ENCODE peak calls at places on chromosomes 5 and 9, in eight cellular contexts. One of them, this sample, is unnamed.

GRCh38 chr9:133714606-133715294 is 23.4 kb downstream of the SARDH start:
- DNase-seq in uterus: peak
- DNase-seq in A673: peak
- DNase-seq in adrenal gland: peak
- DNase-seq in GM20000: no peak
- DNase-seq in CD8-positive, alpha-beta T cell: no peak
- DNase-seq in nephron progenitor cell: no peak
- DNase-seq in A549: no peak
- DNase-seq in this sample: no peak

GRCh38 chr5:71533142-71533541 is 54.0 kb upstream of the MCCC2 start:
- DNase-seq in uterus: no peak
- DNase-seq in A673: no peak
- DNase-seq in adrenal gland: no peak
- DNase-seq in GM20000: no peak
- DNase-seq in CD8-positive, alpha-beta T cell: no peak
- DNase-seq in nephron progenitor cell: no peak
- DNase-seq in A549: no peak
- DNase-seq in this sample: no peak

GRCh38 chr9:121885345-121885901 is 207.7 kb downstream of the TTLL11 start:
- DNase-seq in uterus: no peak
- DNase-seq in A673: no peak
- DNase-seq in adrenal gland: no peak
- DNase-seq in GM20000: no peak
- DNase-seq in CD8-positive, alpha-beta T cell: no peak
- DNase-seq in nephron progenitor cell: no peak
- DNase-seq in A549: no peak
- DNase-seq in this sample: no peak

GRCh38 chr5:139747583-139748504 is 47.8 kb upstream of the PSD2 start:
- DNase-seq in uterus: no peak
- DNase-seq in A673: no peak
- DNase-seq in adrenal gland: no peak
- DNase-seq in GM20000: peak
- DNase-seq in CD8-positive, alpha-beta T cell: peak
- DNase-seq in nephron progenitor cell: peak
- DNase-seq in A549: no peak
- DNase-seq in this sample: peak

GRCh38 chr5:73426034-73426433 is 22.5 kb downstream of the FOXD1 start:
- DNase-seq in uterus: no peak
- DNase-seq in A673: no peak
- DNase-seq in adrenal gland: no peak
- DNase-seq in GM20000: no peak
- DNase-seq in CD8-positive, alpha-beta T cell: no peak
- DNase-seq in nephron progenitor cell: no peak
- DNase-seq in A549: no peak
- DNase-seq in this sample: no peak

GRCh38 chr5:5318426-5319205 is 103.9 kb upstream of the ICE1 start:
- DNase-seq in uterus: no peak
- DNase-seq in A673: no peak
- DNase-seq in adrenal gland: no peak
- DNase-seq in GM20000: no peak
- DNase-seq in CD8-positive, alpha-beta T cell: no peak
- DNase-seq in nephron progenitor cell: no peak
- DNase-seq in A549: no peak
- DNase-seq in this sample: no peak

GRCh38 chr5:128350705-128351104 is 187.3 kb downstream of the FBN2 start:
- DNase-seq in uterus: no peak
- DNase-seq in A673: no peak
- DNase-seq in adrenal gland: no peak
- DNase-seq in GM20000: no peak
- DNase-seq in CD8-positive, alpha-beta T cell: no peak
- DNase-seq in nephron progenitor cell: no peak
- DNase-seq in A549: no peak
- DNase-seq in this sample: no peak

GRCh38 chr5:56815657-56816545 is 552 bp downstream of the MAP3K1 start:
- DNase-seq in uterus: peak
- DNase-seq in A673: peak
- DNase-seq in adrenal gland: peak
- DNase-seq in GM20000: peak
- DNase-seq in CD8-positive, alpha-beta T cell: peak
- DNase-seq in nephron progenitor cell: no peak
- DNase-seq in A549: peak
- DNase-seq in this sample: peak

GRCh38 chr5:95959051-95959963 is 2.3 kb downstream of the ELL2 start:
- DNase-seq in uterus: no peak
- DNase-seq in A673: no peak
- DNase-seq in adrenal gland: no peak
- DNase-seq in GM20000: peak
- DNase-seq in CD8-positive, alpha-beta T cell: no peak
- DNase-seq in nephron progenitor cell: peak
- DNase-seq in A549: no peak
- DNase-seq in this sample: no peak

GRCh38 chr5:39541920-39542319 is 117.1 kb upstream of the DAB2 start:
- DNase-seq in uterus: no peak
- DNase-seq in A673: no peak
- DNase-seq in adrenal gland: no peak
- DNase-seq in GM20000: no peak
- DNase-seq in CD8-positive, alpha-beta T cell: no peak
- DNase-seq in nephron progenitor cell: no peak
- DNase-seq in A549: no peak
- DNase-seq in this sample: no peak

GRCh38 chr9:129933709-129934586 is 98.7 kb downstream of the USP20 start:
- DNase-seq in uterus: no peak
- DNase-seq in A673: peak
- DNase-seq in adrenal gland: no peak
- DNase-seq in GM20000: no peak
- DNase-seq in CD8-positive, alpha-beta T cell: no peak
- DNase-seq in nephron progenitor cell: no peak
- DNase-seq in A549: no peak
- DNase-seq in this sample: no peak

GRCh38 chr5:146671561-146671960 is 155.6 kb upstream of the GPR151 start:
- DNase-seq in uterus: no peak
- DNase-seq in A673: no peak
- DNase-seq in adrenal gland: no peak
- DNase-seq in GM20000: no peak
- DNase-seq in CD8-positive, alpha-beta T cell: no peak
- DNase-seq in nephron progenitor cell: no peak
- DNase-seq in A549: no peak
- DNase-seq in this sample: no peak

GRCh38 chr5:81802625-81803024 is 51.7 kb upstream of the SSBP2 start:
- DNase-seq in uterus: no peak
- DNase-seq in A673: no peak
- DNase-seq in adrenal gland: no peak
- DNase-seq in GM20000: no peak
- DNase-seq in CD8-positive, alpha-beta T cell: no peak
- DNase-seq in nephron progenitor cell: no peak
- DNase-seq in A549: no peak
- DNase-seq in this sample: no peak

GRCh38 chr9:87763286-87763685 is 37.4 kb downstream of the CTSL start:
- DNase-seq in uterus: no peak
- DNase-seq in A673: no peak
- DNase-seq in adrenal gland: no peak
- DNase-seq in GM20000: no peak
- DNase-seq in CD8-positive, alpha-beta T cell: no peak
- DNase-seq in nephron progenitor cell: no peak
- DNase-seq in A549: no peak
- DNase-seq in this sample: no peak

GRCh38 chr5:87400305-87400899 is 12.3 kb downstream of the CCNH start:
- DNase-seq in uterus: no peak
- DNase-seq in A673: peak
- DNase-seq in adrenal gland: no peak
- DNase-seq in GM20000: peak
- DNase-seq in CD8-positive, alpha-beta T cell: no peak
- DNase-seq in nephron progenitor cell: no peak
- DNase-seq in A549: peak
- DNase-seq in this sample: peak

GRCh38 chr9:39588056-39588814 is 232.8 kb downstream of the SPATA31A1 start:
- DNase-seq in uterus: no peak
- DNase-seq in A673: no peak
- DNase-seq in adrenal gland: peak
- DNase-seq in GM20000: peak
- DNase-seq in CD8-positive, alpha-beta T cell: no peak
- DNase-seq in nephron progenitor cell: no peak
- DNase-seq in A549: peak
- DNase-seq in this sample: peak
- TF ChIP-seq CTCF in uterus: no peak
- TF ChIP-seq CTCF in A673: no peak
- TF ChIP-seq CTCF in adrenal gland: no peak
- TF ChIP-seq CTCF in GM20000: no peak
- TF ChIP-seq CTCF in CD8-positive, alpha-beta T cell: no peak
- TF ChIP-seq CTCF in nephron progenitor cell: no peak
- TF ChIP-seq CTCF in A549: no peak
- TF ChIP-seq CTCF in this sample: no peak

DNA sequence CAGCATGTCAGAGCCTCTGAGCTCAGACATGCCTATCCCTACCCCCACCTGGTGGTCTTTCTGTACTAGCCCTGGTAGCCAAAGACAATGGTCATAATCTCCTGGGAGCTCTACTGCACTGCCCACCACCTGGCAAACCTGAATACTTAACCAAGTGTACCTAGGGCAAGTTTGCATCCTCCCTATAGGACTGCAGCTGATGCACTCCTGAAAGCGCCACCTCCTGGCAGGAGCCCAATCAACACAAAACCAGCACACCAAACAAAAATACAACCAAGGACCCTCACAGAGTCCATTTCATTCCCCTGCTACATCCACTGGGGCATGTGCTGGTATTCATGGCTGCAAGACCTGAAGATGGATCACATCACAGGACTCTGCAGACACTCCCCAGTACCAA is 14.8 kb upstream of the FAM174A start:
- DNase-seq in uterus: no peak
- DNase-seq in A673: no peak
- DNase-seq in adrenal gland: no peak
- DNase-seq in GM20000: no peak
- DNase-seq in CD8-positive, alpha-beta T cell: no peak
- DNase-seq in nephron progenitor cell: no peak
- DNase-seq in A549: no peak
- DNase-seq in this sample: no peak
- TF ChIP-seq CTCF in uterus: no peak
- TF ChIP-seq CTCF in A673: peak
- TF ChIP-seq CTCF in adrenal gland: no peak
- TF ChIP-seq CTCF in GM20000: no peak
- TF ChIP-seq CTCF in CD8-positive, alpha-beta T cell: no peak
- TF ChIP-seq CTCF in nephron progenitor cell: no peak
- TF ChIP-seq CTCF in A549: no peak
- TF ChIP-seq CTCF in this sample: no peak

DNA sequence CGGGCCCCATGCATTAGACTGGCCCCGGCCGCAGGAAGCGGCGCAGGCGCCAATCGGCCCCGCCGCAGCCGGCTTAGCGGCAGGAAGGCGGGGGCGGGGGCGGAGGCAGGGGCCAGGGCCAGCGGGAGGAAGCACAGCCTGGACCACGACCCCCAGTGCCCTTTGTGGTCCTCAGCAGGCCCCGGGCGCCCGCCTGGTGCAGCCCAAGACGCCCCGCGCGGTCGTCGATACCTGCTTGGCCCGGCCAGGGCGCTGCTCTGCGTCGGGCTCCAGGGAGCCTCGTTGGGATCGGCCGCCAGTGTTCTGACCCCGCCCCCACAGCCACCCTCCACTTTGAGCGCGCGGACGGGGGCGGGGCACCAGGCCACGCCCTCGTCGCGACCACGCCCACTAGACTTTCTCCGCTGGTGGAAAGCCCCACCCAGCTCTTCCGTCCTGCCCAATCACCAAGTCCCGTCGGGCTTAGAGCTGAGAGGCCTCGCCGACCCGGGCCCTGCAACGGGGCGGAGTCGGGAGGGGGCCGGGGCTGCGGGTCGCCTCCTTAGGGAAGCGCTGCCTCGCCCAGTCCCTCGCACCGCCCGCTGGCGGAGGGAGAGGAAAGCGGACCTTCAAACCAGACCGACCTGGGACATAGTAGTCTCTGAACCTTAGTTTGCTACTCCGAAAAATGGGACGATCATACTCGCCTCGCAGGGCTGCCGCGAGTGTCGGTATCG is at the start of gene PDLIM7:
- DNase-seq in uterus: peak
- DNase-seq in A673: peak
- DNase-seq in adrenal gland: peak
- DNase-seq in GM20000: peak
- DNase-seq in CD8-positive, alpha-beta T cell: peak
- DNase-seq in nephron progenitor cell: peak
- DNase-seq in A549: peak
- DNase-seq in this sample: peak
- TF ChIP-seq CTCF in uterus: no peak
- TF ChIP-seq CTCF in A673: no peak
- TF ChIP-seq CTCF in adrenal gland: no peak
- TF ChIP-seq CTCF in GM20000: no peak
- TF ChIP-seq CTCF in CD8-positive, alpha-beta T cell: no peak
- TF ChIP-seq CTCF in nephron progenitor cell: no peak
- TF ChIP-seq CTCF in A549: no peak
- TF ChIP-seq CTCF in this sample: no peak

GRCh38 chr9:137384116-137384756 is 38.7 kb downstream of the EXD3 start:
- DNase-seq in uterus: no peak
- DNase-seq in A673: no peak
- DNase-seq in adrenal gland: peak
- DNase-seq in GM20000: no peak
- DNase-seq in CD8-positive, alpha-beta T cell: no peak
- DNase-seq in nephron progenitor cell: no peak
- DNase-seq in A549: no peak
- DNase-seq in this sample: no peak
- TF ChIP-seq CTCF in uterus: no peak
- TF ChIP-seq CTCF in A673: no peak
- TF ChIP-seq CTCF in adrenal gland: no peak
- TF ChIP-seq CTCF in GM20000: no peak
- TF ChIP-seq CTCF in CD8-positive, alpha-beta T cell: no peak
- TF ChIP-seq CTCF in nephron progenitor cell: no peak
- TF ChIP-seq CTCF in A549: no peak
- TF ChIP-seq CTCF in this sample: no peak

DNA sequence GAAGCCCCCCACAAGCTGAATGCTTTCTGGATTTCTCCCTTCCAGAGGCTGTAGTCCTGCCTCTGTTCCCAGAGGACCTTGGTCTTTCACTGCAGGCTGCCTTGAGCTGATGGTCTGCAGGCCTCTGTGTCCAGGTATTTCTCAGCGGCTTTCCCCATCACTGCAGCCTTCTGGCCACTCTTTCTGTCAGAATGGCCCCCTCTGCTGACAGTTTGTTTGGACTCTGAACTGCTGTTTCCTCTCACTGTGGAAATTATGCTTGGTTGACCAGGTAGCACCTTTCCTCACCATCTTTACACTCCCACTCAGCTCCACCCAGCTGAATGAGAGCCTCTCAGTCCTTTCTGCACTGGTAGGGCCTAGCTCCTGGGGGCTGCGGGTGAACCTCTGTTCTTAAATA is 230.0 kb downstream of the TENT4A start:
- DNase-seq in uterus: no peak
- DNase-seq in A673: no peak
- DNase-seq in adrenal gland: no peak
- DNase-seq in GM20000: no peak
- DNase-seq in CD8-positive, alpha-beta T cell: no peak
- DNase-seq in nephron progenitor cell: no peak
- DNase-seq in A549: no peak
- DNase-seq in this sample: no peak
- TF ChIP-seq CTCF in uterus: no peak
- TF ChIP-seq CTCF in A673: no peak
- TF ChIP-seq CTCF in adrenal gland: no peak
- TF ChIP-seq CTCF in GM20000: no peak
- TF ChIP-seq CTCF in CD8-positive, alpha-beta T cell: no peak
- TF ChIP-seq CTCF in nephron progenitor cell: no peak
- TF ChIP-seq CTCF in A549: no peak
- TF ChIP-seq CTCF in this sample: no peak